ENCODE peak calls at places on chromosome 5, in six cellular contexts. L, C, Z, R, E and T are unnamed samples.

GRCh38 chr5:159786901-159787691 is 129.2 kb upstream of the ADRA1B start:
- DNase-seq in Z (no peak), R (no peak), E (no peak), L (no peak), C (no peak), T (no peak)

GRCh38 chr5:143536364-143536763 is 132.9 kb upstream of the NR3C1 start:
- DNase-seq in R (no peak), Z (no peak), E (no peak), L (no peak), C (no peak), T (no peak)

GRCh38 chr5:100566382-100567141 is 31.4 kb downstream of the FAM174A start:
- DNase-seq in R (no peak), L (no peak), E (no peak), Z (no peak), C (no peak), T (no peak)

GRCh38 chr5:149857499-149857898 is 87.1 kb downstream of the PDE6A start:
- DNase-seq in L (peak; percentile 23), E (no peak), Z (peak; percentile 67), R (peak; percentile 79), C (peak; percentile 88), T (no peak)

GRCh38 chr5:153523831-153524230 is 33.4 kb downstream of the GRIA1 start:
- DNase-seq in E (no peak), L (no peak), C (no peak), Z (no peak), R (no peak), T (no peak)

GRCh38 chr5:15601274-15601673 is 101.3 kb downstream of the FBXL7 start:
- DNase-seq in C (no peak), Z (no peak), L (no peak), R (no peak), E (no peak), T (no peak)

GRCh38 chr5:142484821-142485387 is 160.1 kb upstream of the SPRY4 start:
- DNase-seq in Z (no peak), L (no peak), C (no peak), E (no peak), R (no peak), T (no peak)

GRCh38 chr5:169765176-169765575 is 128.1 kb downstream of the DOCK2 start:
- DNase-seq in L (no peak), R (no peak), Z (no peak), E (no peak), C (no peak), T (no peak)

GRCh38 chr5:131419877-131420276 is 156.0 kb downstream of the CDC42SE2 start:
- DNase-seq in L (no peak), C (no peak), R (no peak), E (no peak), Z (no peak), T (no peak)

GRCh38 chr5:131242728-131243255 is 21.1 kb upstream of the CDC42SE2 start:
- DNase-seq in C (no peak), L (no peak), Z (no peak), E (no peak), R (no peak), T (no peak)

GRCh38 chr5:133662578-133662977 is 50.2 kb upstream of the FSTL4 start:
- DNase-seq in C (no peak), E (no peak), L (no peak), Z (no peak), R (no peak), T (no peak)

GRCh38 chr5:72187388-72188070 is 80.3 kb downstream of the MAP1B start:
- DNase-seq in C (no peak), Z (no peak), E (no peak), L (no peak), R (no peak), T (no peak)

GRCh38 chr5:168234133-168234532 is 57.3 kb upstream of the WWC1 start:
- DNase-seq in E (no peak), R (no peak), C (no peak), Z (no peak), L (no peak), T (no peak)

GRCh38 chr5:176320577-176320976 is 41.0 kb downstream of the KIAA1191 start:
- DNase-seq in R (no peak), Z (no peak), E (no peak), C (no peak), L (no peak), T (no peak)

GRCh38 chr5:170297589-170298462 is at the start of gene LCP2:
- DNase-seq in E (no peak), Z (peak; percentile 85), L (no peak), R (no peak), C (no peak), T (no peak)

GRCh38 chr5:9173281-9174048 is 372.4 kb downstream of the SEMA5A start:
- DNase-seq in E (no peak), R (no peak), Z (no peak), C (no peak), L (no peak), T (no peak)